ENCODE peak calls at places on chromosome 11, in five cellular contexts. F, V, A, I and D are unnamed samples.

GRCh38 chr11:59551651-59552521 is 40.5 kb downstream of the OR4D9 start:
- DNase-seq in F (peak), V (no peak), A (no peak), I (peak), D (peak)

GRCh38 chr11:905952-906351 is 4.7 kb downstream of the CHID1 start:
- DNase-seq in F (no peak), V (no peak), A (no peak), I (no peak), D (no peak)

GRCh38 chr11:14809466-14809865 is 82.6 kb downstream of the CYP2R1 start:
- DNase-seq in F (no peak), V (no peak), A (no peak), I (no peak), D (no peak)

GRCh38 chr11:119839504-119840133 is 110.6 kb upstream of the NECTIN1 start:
- DNase-seq in F (no peak), V (no peak), A (no peak), I (no peak), D (no peak)

GRCh38 chr11:8717876-8718753 is 35.5 kb downstream of the RPL27A start:
- DNase-seq in F (peak), V (no peak), A (no peak), I (peak), D (no peak)

GRCh38 chr11:19714387-19715363 is 2.0 kb downstream of the NAV2 start:
- DNase-seq in F (peak), V (no peak), A (no peak), I (no peak), D (no peak)

GRCh38 chr11:81840375-81840774 is 893.3 kb downstream of the FAM181B start:
- DNase-seq in F (no peak), V (no peak), A (no peak), I (no peak), D (no peak)

GRCh38 chr11:111641339-111642015 is 39.2 kb downstream of the SIK2 start:
- DNase-seq in F (no peak), V (no peak), A (no peak), I (no peak), D (no peak)

GRCh38 chr11:86951706-86952105 is 3.5 kb downstream of the FZD4 start:
- DNase-seq in F (no peak), V (no peak), A (no peak), I (no peak), D (no peak)

GRCh38 chr11:130512662-130513061 is 64.2 kb downstream of the ADAMTS15 start:
- DNase-seq in F (no peak), V (no peak), A (no peak), I (no peak), D (no peak)

GRCh38 chr11:47388697-47389576 is 10.6 kb upstream of the SPI1 start:
- DNase-seq in F (no peak), V (no peak), A (no peak), I (no peak), D (no peak)

GRCh38 chr11:128728767-128729587 is 35.1 kb downstream of the FLI1 start:
- DNase-seq in F (no peak), V (no peak), A (no peak), I (no peak), D (no peak)

GRCh38 chr11:17296852-17297559 is 20.5 kb downstream of the NUCB2 start:
- DNase-seq in F (no peak), V (no peak), A (no peak), I (peak), D (no peak)

GRCh38 chr11:78221396-78222315 is 32.9 kb downstream of the USP35 start:
- DNase-seq in F (no peak), V (no peak), A (no peak), I (no peak), D (no peak)

GRCh38 chr11:9512370-9513019 is 51.7 kb downstream of the ZNF143 start:
- DNase-seq in F (no peak), V (no peak), A (no peak), I (no peak), D (no peak)

GRCh38 chr11:68014157-68014965 is 4.2 kb downstream of the ALDH3B1 start:
- DNase-seq in F (peak), V (no peak), A (no peak), I (no peak), D (no peak)